ENCODE peak calls at places on chromosomes 3 and 15, in seven cellular contexts. H is fibroblast of mammary gland, N is stomach, D is H1, J is lower lobe of right lung, C is OCI-LY7, Q is AG10803. T is an unnamed sample.

GRCh38 chr3:165635791-165636681 is 201.2 kb downstream of the BCHE start:
- DNase-seq in H (no peak), N (no peak), D (no peak), J (no peak), C (no peak), Q (no peak), T (no peak)

GRCh38 chr15:80444680-80445251 is 40.6 kb downstream of the ARNT2 start:
- DNase-seq in H (no peak), N (no peak), D (no peak), J (no peak), C (no peak), Q (no peak), T (no peak)

GRCh38 chr15:101192081-101192480 is 59.8 kb downstream of the CHSY1 start:
- DNase-seq in H (no peak), N (no peak), D (no peak), J (no peak), C (no peak), Q (no peak), T (no peak)

GRCh38 chr15:24627443-24627842 is 48.1 kb upstream of the NPAP1 start:
- DNase-seq in H (no peak), N (no peak), D (no peak), J (no peak), C (no peak), Q (no peak), T (no peak)

GRCh38 chr3:190288836-190289235 is 33.4 kb downstream of the CLDN1 start:
- DNase-seq in H (peak), N (no peak), D (no peak), J (no peak), C (no peak), Q (peak), T (peak)

GRCh38 chr3:62113092-62113491 is 260.3 kb downstream of the FEZF2 start:
- DNase-seq in H (no peak), N (no peak), D (no peak), J (no peak), C (no peak), Q (no peak), T (no peak)

GRCh38 chr15:26971303-26972018 is 480 bp downstream of the GABRG3 start:
- DNase-seq in H (no peak), N (no peak), D (no peak), J (no peak), C (no peak), Q (no peak), T (no peak)

GRCh38 chr3:171282041-171282440 is 178.2 kb downstream of the TNIK start:
- DNase-seq in H (peak), N (no peak), D (no peak), J (no peak), C (no peak), Q (peak), T (no peak)

GRCh38 chr3:129015388-129016105 is 14.4 kb downstream of the EFCC1 start:
- DNase-seq in H (no peak), N (no peak), D (no peak), J (peak), C (peak), Q (no peak), T (no peak)

GRCh38 chr15:73809728-73810501 is 56.8 kb upstream of the INSYN1 start:
- DNase-seq in H (peak), N (no peak), D (no peak), J (no peak), C (no peak), Q (no peak), T (peak)

GRCh38 chr15:58125333-58125732 is 12.8 kb upstream of the AQP9 start:
- DNase-seq in H (no peak), N (no peak), D (no peak), J (no peak), C (no peak), Q (no peak), T (no peak)

GRCh38 chr3:153246805-153247204 is 84.8 kb downstream of the RAP2B start:
- DNase-seq in H (peak), N (no peak), D (no peak), J (no peak), C (no peak), Q (peak), T (no peak)

GRCh38 chr15:58369261-58369699 is 62.5 kb upstream of the LIPC start:
- DNase-seq in H (no peak), N (no peak), D (no peak), J (no peak), C (no peak), Q (peak), T (no peak)

GRCh38 chr3:39208463-39209055 is 16.2 kb upstream of the XIRP1 start:
- DNase-seq in H (peak), N (peak), D (no peak), J (peak), C (peak), Q (peak), T (peak)

GRCh38 chr3:145735631-145736030 is 425.4 kb downstream of the PLOD2 start:
- DNase-seq in H (no peak), N (no peak), D (no peak), J (no peak), C (no peak), Q (no peak), T (peak)

GRCh38 chr3:37955918-37956317 is 34.7 kb upstream of the VILL start:
- DNase-seq in H (no peak), N (no peak), D (no peak), J (no peak), C (peak), Q (no peak), T (no peak)

GRCh38 chr15:51620647-51621046 is 1.9 kb downstream of the DMXL2 start:
- DNase-seq in H (no peak), N (no peak), D (no peak), J (no peak), C (no peak), Q (no peak), T (no peak)
- H3K4me3 ChIP-seq in H (no peak), N (no peak), D (no peak), J (peak), C (no peak), Q (no peak), T (no peak)

DNA sequence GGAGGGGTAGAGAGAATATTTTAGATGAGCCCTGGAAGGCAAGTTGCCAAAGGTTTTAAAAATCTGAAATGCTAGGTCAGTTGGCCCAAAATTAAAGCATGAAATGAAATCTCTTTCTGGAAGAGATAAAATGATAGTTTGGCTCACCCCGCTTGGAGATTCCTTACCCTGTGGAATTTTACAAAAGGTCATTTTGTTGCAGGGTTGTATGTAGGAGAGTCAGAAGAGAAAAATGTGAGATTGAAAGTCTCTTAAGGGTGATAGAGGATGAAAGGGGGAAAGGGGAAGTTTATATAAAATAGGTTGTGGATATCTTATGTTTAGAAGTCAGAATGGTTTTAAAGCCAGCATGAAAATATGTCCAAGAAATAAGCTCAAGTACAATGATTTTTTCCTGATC is 277.8 kb downstream of the CD47 start:
- DNase-seq in H (no peak), N (no peak), D (no peak), J (no peak), C (no peak), Q (no peak), T (no peak)
- H3K4me3 ChIP-seq in H (no peak), N (no peak), D (no peak), J (no peak), C (no peak), Q (no peak), T (no peak)

DNA sequence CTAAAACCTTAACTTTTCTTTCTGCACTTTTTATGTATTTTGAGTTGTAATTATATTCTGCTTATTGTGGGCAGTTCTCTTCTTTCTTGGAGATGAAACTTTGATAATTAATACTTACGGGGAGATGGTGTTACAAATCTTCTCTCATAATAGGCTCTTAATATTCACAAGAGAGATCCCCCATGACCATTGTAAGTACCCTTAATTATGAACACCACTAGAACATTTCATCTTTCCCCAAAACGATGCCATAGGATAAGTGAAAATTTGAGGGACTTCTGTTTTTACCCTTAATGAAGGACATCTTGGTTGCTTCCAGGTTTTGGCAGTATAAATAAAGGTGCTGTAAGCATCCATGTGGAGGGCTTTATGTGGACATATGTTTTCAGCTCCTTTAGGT is 60.7 kb downstream of the PIAS1 start:
- DNase-seq in H (no peak), N (no peak), D (no peak), J (no peak), C (no peak), Q (no peak), T (no peak)
- H3K4me3 ChIP-seq in H (peak), N (peak), D (no peak), J (peak), C (peak), Q (peak), T (peak)

GRCh38 chr3:66423791-66424190 is 77.0 kb downstream of the LRIG1 start:
- DNase-seq in H (peak), N (no peak), D (no peak), J (no peak), C (no peak), Q (peak), T (no peak)

GRCh38 chr3:66426135-66426534 is 74.7 kb downstream of the LRIG1 start:
- DNase-seq in H (no peak), N (no peak), D (no peak), J (no peak), C (no peak), Q (no peak), T (no peak)

GRCh38 chr3:66425566-66425965 is 75.3 kb downstream of the LRIG1 start:
- DNase-seq in H (no peak), N (no peak), D (no peak), J (no peak), C (no peak), Q (no peak), T (no peak)

GRCh38 chr3:66427352-66427751 is 73.5 kb downstream of the LRIG1 start:
- DNase-seq in H (no peak), N (no peak), D (no peak), J (no peak), C (no peak), Q (no peak), T (no peak)

DNA sequence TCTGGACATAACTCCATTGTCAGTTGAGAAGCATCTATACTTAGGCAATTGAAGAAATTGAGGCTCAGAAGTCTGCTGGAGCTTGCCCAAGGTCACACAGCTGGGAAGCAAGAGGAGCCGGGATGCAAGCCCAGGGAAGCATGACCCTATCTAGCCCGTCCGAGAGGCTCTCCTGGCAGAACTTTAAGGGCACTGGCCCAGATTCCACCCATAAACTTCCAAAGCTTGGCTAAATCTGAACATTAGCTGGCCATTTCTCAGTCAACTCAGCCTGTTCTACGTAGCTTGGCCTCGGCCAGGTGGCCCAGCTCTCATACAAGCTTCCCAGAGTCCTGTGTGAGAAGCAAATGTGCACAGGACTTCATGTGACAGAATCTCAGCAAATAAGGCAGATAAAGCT is 75.8 kb downstream of the LRIG1 start:
- DNase-seq in H (peak), N (no peak), D (no peak), J (no peak), C (no peak), Q (no peak), T (no peak)
- H3K4me3 ChIP-seq in H (no peak), N (no peak), D (no peak), J (no peak), C (no peak), Q (no peak), T (no peak)

DNA sequence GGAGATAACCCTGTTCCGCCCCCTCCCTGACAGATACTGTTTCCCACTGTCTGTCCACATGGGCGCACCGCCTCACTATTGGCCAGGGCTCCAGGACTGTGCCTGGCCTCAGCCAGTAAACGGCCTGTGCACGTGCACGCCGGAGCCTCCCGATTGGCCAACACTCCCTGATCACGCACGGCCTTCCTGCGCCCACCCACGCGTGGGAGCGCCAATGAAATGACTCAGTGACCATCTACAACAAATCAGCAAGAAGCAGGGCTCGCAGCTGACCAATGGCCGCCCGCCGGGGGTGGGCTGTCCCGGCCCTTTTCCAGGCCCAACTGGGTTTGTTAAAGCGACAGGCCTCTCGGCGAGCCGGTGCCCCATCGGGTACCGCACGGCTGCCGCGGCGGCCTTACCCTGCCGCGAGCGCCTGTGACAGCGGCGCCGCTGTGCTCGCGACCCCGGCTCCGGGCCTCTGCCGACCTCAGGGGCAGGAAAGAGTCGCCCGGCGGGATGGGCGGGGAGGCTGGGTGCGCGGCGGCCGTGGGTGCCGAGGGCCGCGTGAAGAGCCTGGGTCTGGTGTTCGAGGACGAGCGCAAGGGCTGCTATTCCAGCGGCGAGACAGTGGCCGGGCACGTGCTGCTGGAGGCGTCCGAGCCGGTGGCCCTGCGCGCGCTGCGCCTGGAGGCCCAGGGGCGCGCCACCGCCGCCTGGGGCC is at the start of gene ARRDC4:
- DNase-seq in H (peak), N (peak), D (peak), J (peak), C (no peak), Q (peak), T (peak)
- H3K4me3 ChIP-seq in H (peak), N (peak), D (peak), J (peak), C (no peak), Q (peak), T (peak)

DNA sequence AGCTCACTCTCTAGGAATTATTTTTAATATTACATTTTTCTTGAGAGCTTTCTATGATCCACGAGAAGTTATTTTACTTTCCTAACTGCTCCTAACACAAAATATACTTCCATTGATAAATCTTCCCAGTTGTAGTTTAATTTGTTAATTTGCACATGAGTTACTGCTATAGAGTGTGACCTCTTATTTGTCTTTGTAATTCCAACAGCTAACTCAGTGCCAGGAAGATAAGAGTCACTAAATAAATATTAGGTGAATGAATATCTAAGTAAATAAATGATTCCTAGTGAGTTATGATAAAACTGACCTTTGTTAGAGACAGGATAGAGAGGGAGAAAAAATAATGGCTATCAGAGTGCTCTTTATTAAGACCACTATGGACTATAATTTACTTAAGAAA is 319.9 kb downstream of the NAALADL2 start:
- DNase-seq in H (no peak), N (no peak), D (no peak), J (no peak), C (no peak), Q (no peak), T (no peak)
- H3K4me3 ChIP-seq in H (no peak), N (no peak), D (no peak), J (no peak), C (no peak), Q (no peak), T (no peak)

GRCh38 chr3:183527421-183527979 is 28.0 kb downstream of the KLHL6 start:
- DNase-seq in H (no peak), N (no peak), D (no peak), J (no peak), C (peak), Q (no peak), T (no peak)
- H3K4me3 ChIP-seq in H (no peak), N (no peak), D (no peak), J (no peak), C (no peak), Q (no peak), T (no peak)

GRCh38 chr3:150261958-150262357 is 146.1 kb upstream of the TSC22D2 start:
- DNase-seq in H (no peak), N (no peak), D (no peak), J (no peak), C (no peak), Q (no peak), T (no peak)

GRCh38 chr3:150261418-150261817 is 146.7 kb upstream of the TSC22D2 start:
- DNase-seq in H (no peak), N (no peak), D (no peak), J (no peak), C (no peak), Q (no peak), T (no peak)

GRCh38 chr3:150265305-150265704 is 142.8 kb upstream of the TSC22D2 start:
- DNase-seq in H (no peak), N (no peak), D (no peak), J (no peak), C (no peak), Q (no peak), T (no peak)

GRCh38 chr3:150267288-150267687 is 140.8 kb upstream of the TSC22D2 start:
- DNase-seq in H (no peak), N (no peak), D (no peak), J (no peak), C (no peak), Q (no peak), T (no peak)

DNA sequence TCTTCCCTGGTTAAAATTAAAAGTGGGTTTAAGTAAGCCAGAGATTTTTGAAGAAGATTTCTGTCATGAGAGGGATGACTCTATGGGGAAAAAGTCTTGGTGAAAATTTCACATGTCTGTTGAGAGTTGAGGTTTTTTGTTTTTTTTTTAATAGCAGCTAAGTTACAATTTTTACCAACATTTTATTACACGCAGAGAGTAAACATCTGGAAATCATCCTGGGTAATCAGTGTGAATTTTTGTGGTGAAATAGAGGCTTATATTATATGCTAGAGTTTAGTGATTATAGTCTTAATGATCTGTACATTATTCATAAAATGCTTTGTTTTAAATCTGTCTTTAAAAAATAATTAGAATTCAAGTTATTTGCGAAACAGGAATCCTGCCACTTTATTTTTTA is 143.5 kb upstream of the TSC22D2 start:
- DNase-seq in H (no peak), N (no peak), D (no peak), J (no peak), C (no peak), Q (peak), T (no peak)
- H3K4me3 ChIP-seq in H (no peak), N (no peak), D (no peak), J (no peak), C (no peak), Q (no peak), T (no peak)

DNA sequence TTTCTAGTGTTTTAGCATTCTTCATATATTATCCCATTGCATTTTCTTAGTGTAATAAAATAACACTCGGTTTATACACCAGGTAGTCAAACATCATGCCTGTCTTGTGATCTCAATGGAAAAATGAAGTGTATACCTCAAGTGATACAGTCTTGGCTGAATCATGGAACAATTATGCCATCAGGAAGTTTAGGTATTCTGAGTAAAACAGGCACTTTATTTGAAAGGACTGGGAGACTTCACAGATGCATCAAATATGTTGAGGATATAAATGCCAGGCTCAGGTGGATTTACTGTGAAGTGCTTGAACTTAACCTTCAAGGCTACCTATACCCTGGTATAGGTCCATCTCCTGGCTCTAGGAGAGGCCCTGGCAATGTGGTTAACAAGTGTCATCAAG is 8.5 kb downstream of the TGFBR2 start:
- DNase-seq in H (no peak), N (no peak), D (no peak), J (no peak), C (no peak), Q (no peak), T (peak)
- H3K4me3 ChIP-seq in H (no peak), N (peak), D (no peak), J (no peak), C (no peak), Q (no peak), T (no peak)

DNA sequence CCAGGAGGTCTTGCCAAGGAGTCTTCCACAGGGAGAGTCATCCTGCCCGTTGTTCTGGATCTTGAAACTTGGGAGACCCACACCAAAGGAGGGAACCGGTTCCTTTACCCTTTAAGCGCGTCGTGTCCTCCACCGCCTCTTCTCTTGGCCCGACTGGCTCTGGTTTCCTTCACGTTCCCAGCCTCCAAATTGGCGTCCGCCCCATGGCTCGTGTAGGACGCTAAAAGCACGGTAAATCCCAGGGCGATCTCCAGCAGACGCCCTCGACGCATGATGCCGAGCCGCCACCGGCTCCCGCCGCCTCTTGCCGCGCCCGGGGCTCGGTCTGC is 1.0 kb downstream of the FBN1 start:
- DNase-seq in H (peak), N (no peak), D (no peak), J (no peak), C (no peak), Q (no peak), T (no peak)
- H3K4me3 ChIP-seq in H (peak), N (peak), D (peak), J (peak), C (no peak), Q (peak), T (peak)

T was measured in mammary epithelial cell.